ENCODE peak calls at places on chromosomes 11 and 22, in six cellular contexts. F, V, K, Q, T and P are unnamed samples. For H3K9me3, the result is how much of the 10 kb centered on the place peaks cover.

GRCh38 chr11:35364101-35364780 is 55.1 kb downstream of the SLC1A2 start:
- DNase-seq in F (peak), V (no peak), K (no peak), Q (no peak), T (peak), P (no peak)

GRCh38 chr22:28419916-28420315 is 259.7 kb downstream of the TTC28 start:
- DNase-seq in F (no peak), V (no peak), K (no peak), Q (no peak), T (no peak), P (no peak)

GRCh38 chr11:67640021-67640757 is 626 bp upstream of the TBX10 start:
- DNase-seq in F (peak), V (no peak), K (peak), Q (peak), T (peak), P (peak)

GRCh38 chr11:70761906-70762196 is 363.5 kb downstream of the CTTN start:
- DNase-seq in F (no peak), V (no peak), K (no peak), Q (no peak), T (no peak), P (no peak)

GRCh38 chr11:19953909-19954308 is 206.4 kb downstream of the DBX1 start:
- DNase-seq in F (no peak), V (peak), K (no peak), Q (no peak), T (no peak), P (no peak)

GRCh38 chr22:24338701-24339451 is 68.2 kb downstream of the SPECC1L start:
- DNase-seq in F (no peak), V (no peak), K (no peak), Q (no peak), T (no peak), P (no peak)

GRCh38 chr11:65209711-65210360 is 28.1 kb downstream of the CAPN1 start:
- DNase-seq in F (no peak), V (no peak), K (no peak), Q (no peak), T (no peak), P (no peak)

GRCh38 chr11:116736763-116737162 is 36.0 kb downstream of the BUD13 start:
- DNase-seq in F (no peak), V (no peak), K (no peak), Q (no peak), T (no peak), P (no peak)

GRCh38 chr22:39317756-39318506 is 1.5 kb downstream of the RPL3 start:
- DNase-seq in F (no peak), V (no peak), K (no peak), Q (no peak), T (no peak), P (no peak)

GRCh38 chr11:111777094-111778046 is 11.2 kb upstream of the PPP2R1B start:
- DNase-seq in F (no peak), V (peak), K (no peak), Q (peak), T (no peak), P (no peak)

GRCh38 chr11:63635762-63636465 is 21.7 kb upstream of the PLAAT3 start:
- DNase-seq in F (peak), V (peak), K (peak), Q (peak), T (no peak), P (peak)

GRCh38 chr11:70631624-70632047 is 233.3 kb downstream of the CTTN start:
- DNase-seq in F (no peak), V (no peak), K (no peak), Q (no peak), T (no peak), P (no peak)

GRCh38 chr22:28435960-28436359 is 243.7 kb downstream of the TTC28 start:
- DNase-seq in F (no peak), V (no peak), K (no peak), Q (no peak), T (no peak), P (no peak)

GRCh38 chr11:126175261-126175885 is 36.1 kb downstream of the RPUSD4 start:
- DNase-seq in F (no peak), V (no peak), K (no peak), Q (no peak), T (no peak), P (no peak)

GRCh38 chr11:129613076-129613475 is 202.6 kb upstream of the TMEM45B start:
- DNase-seq in F (no peak), V (no peak), K (no peak), Q (no peak), T (no peak), P (no peak)

GRCh38 chr11:107999759-108000455 is 8.8 kb upstream of the CUL5 start:
- DNase-seq in F (no peak), V (no peak), K (peak), Q (peak), T (no peak), P (peak)

GRCh38 chr11:128579790-128580504 is 7.4 kb downstream of the ETS1 start:
- DNase-seq in F (no peak), V (no peak), K (no peak), Q (no peak), T (no peak), P (no peak)

GRCh38 chr11:75625970-75626691 is 42.7 kb downstream of the MAP6 start:
- DNase-seq in F (no peak), V (peak), K (no peak), Q (no peak), T (no peak), P (no peak)

GRCh38 chr22:21568207-21569075 is 927 bp downstream of the UBE2L3 start:
- DNase-seq in F (no peak), V (no peak), K (peak), Q (peak), T (peak), P (no peak)

GRCh38 chr11:10696797-10697620 is 3.5 kb upstream of the IRAG1 start:
- DNase-seq in F (no peak), V (no peak), K (no peak), Q (no peak), T (no peak), P (no peak)

GRCh38 chr11:67668191-67668551 is 6.3 kb downstream of the ALDH3B2 start:
- DNase-seq in F (no peak), V (no peak), K (no peak), Q (no peak), T (no peak), P (no peak)

GRCh38 chr22:40939202-40939601 is 12.0 kb upstream of the RBX1 start:
- DNase-seq in F (no peak), V (no peak), K (no peak), Q (no peak), T (no peak), P (no peak)

GRCh38 chr11:43577566-43578264 is 102.8 kb upstream of the HSD17B12 start:
- DNase-seq in F (no peak), V (no peak), K (no peak), Q (no peak), T (no peak), P (no peak)

GRCh38 chr11:43576834-43577521 is 103.6 kb upstream of the HSD17B12 start:
- DNase-seq in F (peak), V (no peak), K (no peak), Q (no peak), T (no peak), P (no peak)

GRCh38 chr11:43579919-43580276 is 100.6 kb upstream of the HSD17B12 start:
- DNase-seq in F (no peak), V (no peak), K (no peak), Q (no peak), T (no peak), P (no peak)

GRCh38 chr11:43579171-43579918 is 101.2 kb upstream of the HSD17B12 start:
- DNase-seq in F (no peak), V (no peak), K (no peak), Q (no peak), T (no peak), P (no peak)

GRCh38 chr11:43578346-43579170 is 102.0 kb upstream of the HSD17B12 start:
- DNase-seq in F (no peak), V (no peak), K (no peak), Q (no peak), T (no peak), P (no peak)
- H3K9me3 ChIP-seq in F (under half), V (under half), K (under half), Q (under half), T (under half), P (under half)

GRCh38 chr22:47210112-47210657 is 447.7 kb downstream of the TBC1D22A start:
- DNase-seq in F (no peak), V (no peak), K (no peak), Q (no peak), T (no peak), P (no peak)
- H3K9me3 ChIP-seq in F (under half), V (under half), K (under half), Q (under half), T (under half), P (under half)

GRCh38 chr11:39910087-39910486 is 1549.4 kb downstream of the LRRC4C start:
- DNase-seq in F (no peak), V (no peak), K (no peak), Q (no peak), T (no peak), P (no peak)
- H3K9me3 ChIP-seq in F (under half), V (under half), K (under half), Q (under half), T (under half), P (under half)

GRCh38 chr22:48587236-48587865 is 1240.3 kb downstream of the BRD1 start:
- DNase-seq in F (no peak), V (no peak), K (no peak), Q (no peak), T (no peak), P (no peak)

GRCh38 chr22:48588151-48588880 is 1239.4 kb downstream of the BRD1 start:
- DNase-seq in F (no peak), V (no peak), K (no peak), Q (no peak), T (no peak), P (no peak)

GRCh38 chr22:48586799-48587185 is 1240.9 kb downstream of the BRD1 start:
- DNase-seq in F (no peak), V (no peak), K (no peak), Q (no peak), T (no peak), P (no peak)

GRCh38 chr22:48589901-48590300 is 1237.8 kb downstream of the BRD1 start:
- DNase-seq in F (no peak), V (no peak), K (no peak), Q (no peak), T (no peak), P (no peak)

DNA sequence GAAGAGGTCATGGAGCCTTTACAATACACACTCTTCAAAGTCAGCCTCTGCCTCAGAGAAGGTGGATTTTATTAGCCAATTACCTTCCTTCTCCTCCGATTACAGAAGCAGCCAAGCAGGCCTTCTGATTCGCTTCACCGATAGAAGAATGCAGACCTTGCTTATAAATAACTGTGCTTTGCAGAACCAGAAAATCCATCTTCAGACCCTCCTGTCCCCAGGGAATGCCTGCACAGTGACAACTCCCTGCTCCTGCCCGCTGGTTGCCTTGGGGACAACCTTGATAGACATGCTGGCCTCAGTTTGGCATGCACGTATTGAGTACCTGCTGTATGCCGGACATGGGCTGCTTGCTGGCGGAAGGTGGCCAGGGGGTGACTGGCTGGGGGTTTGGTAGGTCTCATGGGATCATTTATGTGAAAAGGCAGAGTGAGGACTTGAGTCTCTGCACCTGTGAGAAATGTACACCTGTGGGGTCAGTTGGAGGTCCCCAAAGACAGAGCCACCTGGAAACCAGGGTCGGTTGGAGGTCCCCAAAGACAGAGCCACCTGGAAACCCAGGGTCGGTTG is 1238.7 kb downstream of the BRD1 start:
- DNase-seq in F (no peak), V (no peak), K (no peak), Q (no peak), T (no peak), P (no peak)
- H3K9me3 ChIP-seq in F (under half), V (half or more), K (under half), Q (under half), T (under half), P (under half)

GRCh38 chr22:47570300-47570685 is 807.8 kb downstream of the TBC1D22A start:
- DNase-seq in F (no peak), V (no peak), K (no peak), Q (no peak), T (peak), P (no peak)
- H3K9me3 ChIP-seq in F (under half), V (half or more), K (under half), Q (under half), T (under half), P (under half)

GRCh38 chr11:44923080-44923479 is 27.6 kb downstream of the TP53I11 start:
- DNase-seq in F (no peak), V (no peak), K (no peak), Q (no peak), T (no peak), P (no peak)

GRCh38 chr11:44917741-44918140 is 32.9 kb downstream of the TP53I11 start:
- DNase-seq in F (no peak), V (no peak), K (no peak), Q (no peak), T (no peak), P (no peak)

GRCh38 chr11:44916797-44917196 is 33.9 kb downstream of the TP53I11 start:
- DNase-seq in F (no peak), V (no peak), K (no peak), Q (no peak), T (no peak), P (no peak)

GRCh38 chr11:44923796-44924195 is 26.9 kb downstream of the TP53I11 start:
- DNase-seq in F (no peak), V (no peak), K (no peak), Q (no peak), T (no peak), P (no peak)

DNA sequence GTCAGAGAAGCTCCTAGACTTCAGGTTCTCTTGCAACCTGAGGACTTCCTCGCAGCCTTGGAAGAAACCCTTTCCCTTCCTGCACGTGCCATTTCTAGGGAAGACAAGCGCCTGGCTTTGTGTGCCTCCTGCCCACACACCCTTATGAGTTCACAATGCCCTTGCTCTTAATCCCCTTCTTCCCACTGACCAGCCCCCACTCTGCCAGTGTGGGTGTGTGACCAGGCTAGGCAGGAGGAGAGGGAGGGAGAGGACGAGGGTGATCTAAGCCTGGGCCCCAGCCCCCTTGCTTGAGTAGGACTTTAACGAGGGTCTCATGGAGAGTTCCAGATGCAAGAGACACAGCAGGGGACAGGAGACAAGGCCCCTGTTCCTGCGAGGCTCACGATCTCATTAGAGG is 30.2 kb downstream of the TP53I11 start:
- DNase-seq in F (no peak), V (no peak), K (no peak), Q (no peak), T (no peak), P (no peak)
- H3K9me3 ChIP-seq in F (under half), V (under half), K (under half), Q (under half), T (under half), P (under half)

GRCh38 chr22:47406896-47407295 is 644.4 kb downstream of the TBC1D22A start:
- DNase-seq in F (no peak), V (no peak), K (no peak), Q (no peak), T (no peak), P (no peak)
- H3K9me3 ChIP-seq in F (under half), V (under half), K (under half), Q (under half), T (under half), P (under half)

GRCh38 chr11:96878299-96879051 is 488.7 kb downstream of the JRKL start:
- DNase-seq in F (no peak), V (no peak), K (no peak), Q (no peak), T (no peak), P (no peak)
- H3K9me3 ChIP-seq in F (under half), V (under half), K (under half), Q (under half), T (under half), P (under half)

GRCh38 chr11:2652857-2653643 is 46.7 kb downstream of the KCNQ1OT1 start:
- DNase-seq in F (no peak), V (no peak), K (no peak), Q (no peak), T (peak), P (no peak)
- H3K9me3 ChIP-seq in F (under half), V (half or more), K (under half), Q (under half), T (under half), P (under half)